ENCODE peak calls at places on chromosomes 16 and 17, in eight cellular contexts. One of them, this sample, is unnamed.

GRCh38 chr16:31093132-31093703 is 1.4 kb downstream of the VKORC1 start:
- DNase-seq in gastrocnemius medialis: no peak
- DNase-seq in mucosa of descending colon: no peak
- DNase-seq in H9: peak; percentile 69
- DNase-seq in psoas muscle: no peak
- DNase-seq in C1 segment of cervical spinal cord: peak; percentile 78
- DNase-seq in cardiac fibroblast: peak; percentile 27
- DNase-seq in lower leg skin: no peak
- DNase-seq in this sample: peak; percentile 70

GRCh38 chr17:2406271-2406902 is 5.5 kb upstream of the MNT start:
- DNase-seq in lower leg skin: peak; percentile 89
- DNase-seq in H9: no peak
- DNase-seq in C1 segment of cervical spinal cord: no peak
- DNase-seq in gastrocnemius medialis: no peak
- DNase-seq in mucosa of descending colon: peak; percentile 80
- DNase-seq in cardiac fibroblast: no peak
- DNase-seq in psoas muscle: no peak
- DNase-seq in this sample: no peak

GRCh38 chr17:66123163-66123562 is 68.8 kb downstream of the CEP112 start:
- DNase-seq in H9: peak; percentile 39
- DNase-seq in psoas muscle: no peak
- DNase-seq in mucosa of descending colon: no peak
- DNase-seq in lower leg skin: no peak
- DNase-seq in cardiac fibroblast: peak; percentile 39
- DNase-seq in C1 segment of cervical spinal cord: no peak
- DNase-seq in gastrocnemius medialis: no peak
- DNase-seq in this sample: no peak

GRCh38 chr16:12708266-12708665 is 95.4 kb downstream of the CPPED1 start:
- DNase-seq in cardiac fibroblast: no peak
- DNase-seq in gastrocnemius medialis: no peak
- DNase-seq in mucosa of descending colon: no peak
- DNase-seq in psoas muscle: no peak
- DNase-seq in H9: no peak
- DNase-seq in lower leg skin: peak; percentile 31
- DNase-seq in C1 segment of cervical spinal cord: no peak
- DNase-seq in this sample: no peak

GRCh38 chr16:12815361-12815760 is 11.7 kb upstream of the CPPED1 start:
- DNase-seq in H9: no peak
- DNase-seq in mucosa of descending colon: no peak
- DNase-seq in psoas muscle: no peak
- DNase-seq in C1 segment of cervical spinal cord: no peak
- DNase-seq in gastrocnemius medialis: no peak
- DNase-seq in cardiac fibroblast: no peak
- DNase-seq in lower leg skin: no peak
- DNase-seq in this sample: no peak

GRCh38 chr17:12398636-12399035 is 267.1 kb upstream of the MYOCD start:
- DNase-seq in C1 segment of cervical spinal cord: no peak
- DNase-seq in mucosa of descending colon: no peak
- DNase-seq in cardiac fibroblast: peak; percentile 6
- DNase-seq in lower leg skin: no peak
- DNase-seq in H9: no peak
- DNase-seq in psoas muscle: no peak
- DNase-seq in gastrocnemius medialis: no peak
- DNase-seq in this sample: no peak

GRCh38 chr17:2794116-2794803 is 2.0 kb upstream of the RAP1GAP2 start:
- DNase-seq in C1 segment of cervical spinal cord: no peak
- DNase-seq in mucosa of descending colon: no peak
- DNase-seq in cardiac fibroblast: no peak
- DNase-seq in gastrocnemius medialis: no peak
- DNase-seq in H9: no peak
- DNase-seq in lower leg skin: no peak
- DNase-seq in psoas muscle: no peak
- DNase-seq in this sample: peak; percentile 77

GRCh38 chr17:58630883-58631522 is 60.8 kb downstream of the TEX14 start:
- DNase-seq in H9: peak; percentile 92
- DNase-seq in lower leg skin: no peak
- DNase-seq in gastrocnemius medialis: peak; percentile 6
- DNase-seq in mucosa of descending colon: no peak
- DNase-seq in cardiac fibroblast: no peak
- DNase-seq in psoas muscle: no peak
- DNase-seq in C1 segment of cervical spinal cord: peak; percentile 10
- DNase-seq in this sample: no peak

GRCh38 chr16:53872248-53873221 is 168.6 kb downstream of the FTO start:
- DNase-seq in lower leg skin: no peak
- DNase-seq in C1 segment of cervical spinal cord: no peak
- DNase-seq in mucosa of descending colon: no peak
- DNase-seq in gastrocnemius medialis: no peak
- DNase-seq in H9: no peak
- DNase-seq in psoas muscle: no peak
- DNase-seq in cardiac fibroblast: peak; percentile 37
- DNase-seq in this sample: no peak

GRCh38 chr16:46918905-46919792 is 35.0 kb downstream of the GPT2 start:
- DNase-seq in lower leg skin: no peak
- DNase-seq in H9: no peak
- DNase-seq in mucosa of descending colon: no peak
- DNase-seq in gastrocnemius medialis: no peak
- DNase-seq in psoas muscle: no peak
- DNase-seq in cardiac fibroblast: no peak
- DNase-seq in C1 segment of cervical spinal cord: peak; percentile 34
- DNase-seq in this sample: no peak

GRCh38 chr17:78324391-78325075 is 35.3 kb downstream of the SOCS3 start:
- DNase-seq in lower leg skin: peak; percentile 95
- DNase-seq in psoas muscle: peak; percentile 84
- DNase-seq in cardiac fibroblast: peak; percentile 98
- DNase-seq in H9: peak; percentile 78
- DNase-seq in gastrocnemius medialis: peak; percentile 66
- DNase-seq in mucosa of descending colon: peak; percentile 67
- DNase-seq in C1 segment of cervical spinal cord: peak; percentile 71
- DNase-seq in this sample: no peak

GRCh38 chr16:72959301-72959996 is 88.5 kb downstream of the ZFHX3 start:
- DNase-seq in C1 segment of cervical spinal cord: no peak
- DNase-seq in cardiac fibroblast: no peak
- DNase-seq in psoas muscle: no peak
- DNase-seq in gastrocnemius medialis: no peak
- DNase-seq in lower leg skin: peak; percentile 81
- DNase-seq in H9: no peak
- DNase-seq in mucosa of descending colon: no peak
- DNase-seq in this sample: no peak

GRCh38 chr17:66900126-66901010 is 64.1 kb upstream of the CACNG4 start:
- DNase-seq in H9: no peak
- DNase-seq in C1 segment of cervical spinal cord: no peak
- DNase-seq in psoas muscle: no peak
- DNase-seq in lower leg skin: no peak
- DNase-seq in mucosa of descending colon: no peak
- DNase-seq in cardiac fibroblast: peak; percentile 34
- DNase-seq in gastrocnemius medialis: no peak
- DNase-seq in this sample: peak; percentile 11

GRCh38 chr16:22678311-22678710 is 135.7 kb upstream of the HS3ST2 start:
- DNase-seq in H9: peak; percentile 10
- DNase-seq in psoas muscle: no peak
- DNase-seq in mucosa of descending colon: no peak
- DNase-seq in cardiac fibroblast: no peak
- DNase-seq in lower leg skin: no peak
- DNase-seq in C1 segment of cervical spinal cord: no peak
- DNase-seq in gastrocnemius medialis: no peak
- DNase-seq in this sample: no peak

GRCh38 chr17:40522250-40522960 is 21.0 kb upstream of the TNS4 start:
- DNase-seq in mucosa of descending colon: no peak
- DNase-seq in cardiac fibroblast: peak; percentile 55
- DNase-seq in H9: no peak
- DNase-seq in gastrocnemius medialis: no peak
- DNase-seq in psoas muscle: no peak
- DNase-seq in C1 segment of cervical spinal cord: no peak
- DNase-seq in lower leg skin: peak; percentile 75
- DNase-seq in this sample: no peak

GRCh38 chr17:43943769-43944418 is 1.6 kb upstream of the PPY start:
- DNase-seq in psoas muscle: peak; percentile 83
- DNase-seq in H9: peak; percentile 95
- DNase-seq in mucosa of descending colon: peak; percentile 88
- DNase-seq in C1 segment of cervical spinal cord: peak; percentile 42
- DNase-seq in cardiac fibroblast: peak; percentile 85
- DNase-seq in gastrocnemius medialis: peak; percentile 57
- DNase-seq in lower leg skin: peak; percentile 96
- DNase-seq in this sample: peak; percentile 95

GRCh38 chr16:48317614-48318013 is 67.6 kb downstream of the SIAH1 start:
- DNase-seq in lower leg skin: no peak
- DNase-seq in mucosa of descending colon: no peak
- DNase-seq in psoas muscle: no peak
- DNase-seq in H9: no peak
- DNase-seq in gastrocnemius medialis: no peak
- DNase-seq in cardiac fibroblast: peak; percentile 65
- DNase-seq in C1 segment of cervical spinal cord: no peak
- DNase-seq in this sample: no peak

GRCh38 chr17:40452074-40452787 is 9.0 kb downstream of the IGFBP4 start:
- DNase-seq in mucosa of descending colon: no peak
- DNase-seq in lower leg skin: no peak
- DNase-seq in C1 segment of cervical spinal cord: no peak
- DNase-seq in gastrocnemius medialis: no peak
- DNase-seq in cardiac fibroblast: peak; percentile 91
- DNase-seq in psoas muscle: no peak
- DNase-seq in H9: no peak
- DNase-seq in this sample: no peak

GRCh38 chr17:9893606-9894005 is 11.5 kb downstream of the RCVRN start:
- DNase-seq in gastrocnemius medialis: no peak
- DNase-seq in mucosa of descending colon: no peak
- DNase-seq in cardiac fibroblast: peak; percentile 70
- DNase-seq in H9: no peak
- DNase-seq in psoas muscle: no peak
- DNase-seq in C1 segment of cervical spinal cord: no peak
- DNase-seq in lower leg skin: no peak
- DNase-seq in this sample: no peak

GRCh38 chr17:81480140-81480917 is 32.3 kb downstream of the ACTG1 start:
- DNase-seq in lower leg skin: no peak
- DNase-seq in cardiac fibroblast: peak; percentile 85
- DNase-seq in C1 segment of cervical spinal cord: peak; percentile 31
- DNase-seq in H9: no peak
- DNase-seq in mucosa of descending colon: no peak
- DNase-seq in psoas muscle: peak; percentile 75
- DNase-seq in gastrocnemius medialis: peak; percentile 46
- DNase-seq in this sample: no peak

GRCh38 chr16:46690281-46691178 is 1.1 kb downstream of the ORC6 start:
- DNase-seq in cardiac fibroblast: peak; percentile 53
- DNase-seq in mucosa of descending colon: peak; percentile 56
- DNase-seq in gastrocnemius medialis: no peak
- DNase-seq in C1 segment of cervical spinal cord: no peak
- DNase-seq in psoas muscle: no peak
- DNase-seq in lower leg skin: no peak
- DNase-seq in H9: no peak
- DNase-seq in this sample: peak; percentile 79

GRCh38 chr17:70208080-70208794 is 38.9 kb downstream of the KCNJ2 start:
- DNase-seq in mucosa of descending colon: no peak
- DNase-seq in gastrocnemius medialis: no peak
- DNase-seq in H9: no peak
- DNase-seq in cardiac fibroblast: no peak
- DNase-seq in psoas muscle: no peak
- DNase-seq in lower leg skin: no peak
- DNase-seq in C1 segment of cervical spinal cord: no peak
- DNase-seq in this sample: no peak

GRCh38 chr16:56424791-56425438 is 430 bp downstream of the AMFR start:
- DNase-seq in H9: peak; percentile 45
- DNase-seq in lower leg skin: peak; percentile 89
- DNase-seq in cardiac fibroblast: peak; percentile 15
- DNase-seq in psoas muscle: peak; percentile 52
- DNase-seq in gastrocnemius medialis: no peak
- DNase-seq in mucosa of descending colon: peak; percentile 73
- DNase-seq in C1 segment of cervical spinal cord: peak; percentile 74
- DNase-seq in this sample: peak; percentile 92

GRCh38 chr16:56657555-56658430 is at the start of gene MT1F:
- DNase-seq in H9: peak; percentile 96
- DNase-seq in cardiac fibroblast: peak; percentile 39
- DNase-seq in psoas muscle: peak; percentile 79
- DNase-seq in mucosa of descending colon: peak; percentile 96
- DNase-seq in C1 segment of cervical spinal cord: peak; percentile 70
- DNase-seq in lower leg skin: peak; percentile 97
- DNase-seq in gastrocnemius medialis: peak; percentile 34
- DNase-seq in this sample: peak; percentile 91

GRCh38 chr17:148757-149156 is 11.4 kb downstream of the SCGB1C2 start:
- DNase-seq in cardiac fibroblast: no peak
- DNase-seq in gastrocnemius medialis: no peak
- DNase-seq in H9: no peak
- DNase-seq in mucosa of descending colon: peak; percentile 5
- DNase-seq in lower leg skin: no peak
- DNase-seq in psoas muscle: peak; percentile 5
- DNase-seq in C1 segment of cervical spinal cord: no peak
- DNase-seq in this sample: peak; percentile 25

GRCh38 chr17:71331754-71332153 is 789.1 kb upstream of the SOX9 start:
- DNase-seq in mucosa of descending colon: no peak
- DNase-seq in gastrocnemius medialis: no peak
- DNase-seq in lower leg skin: no peak
- DNase-seq in H9: no peak
- DNase-seq in cardiac fibroblast: no peak
- DNase-seq in C1 segment of cervical spinal cord: no peak
- DNase-seq in psoas muscle: no peak
- DNase-seq in this sample: no peak

GRCh38 chr17:37068266-37068665 is 119.5 kb downstream of the AATF start:
- DNase-seq in mucosa of descending colon: no peak
- DNase-seq in C1 segment of cervical spinal cord: no peak
- DNase-seq in H9: no peak
- DNase-seq in psoas muscle: no peak
- DNase-seq in gastrocnemius medialis: peak; percentile 16
- DNase-seq in lower leg skin: peak; percentile 72
- DNase-seq in cardiac fibroblast: no peak
- DNase-seq in this sample: no peak

GRCh38 chr17:48483471-48484131 is 47.2 kb downstream of the HOXB1 start:
- DNase-seq in H9: no peak
- DNase-seq in C1 segment of cervical spinal cord: no peak
- DNase-seq in lower leg skin: no peak
- DNase-seq in mucosa of descending colon: peak; percentile 36
- DNase-seq in cardiac fibroblast: peak; percentile 83
- DNase-seq in gastrocnemius medialis: no peak
- DNase-seq in psoas muscle: peak; percentile 44
- DNase-seq in this sample: no peak

GRCh38 chr17:43832168-43832975 is 574 bp downstream of the MPP3 start:
- DNase-seq in H9: no peak
- DNase-seq in lower leg skin: peak; percentile 92
- DNase-seq in mucosa of descending colon: peak; percentile 76
- DNase-seq in C1 segment of cervical spinal cord: peak; percentile 50
- DNase-seq in psoas muscle: peak; percentile 62
- DNase-seq in cardiac fibroblast: peak; percentile 55
- DNase-seq in gastrocnemius medialis: no peak
- DNase-seq in this sample: peak; percentile 72

GRCh38 chr17:55661963-55662834 is 60.5 kb downstream of the TMEM100 start:
- DNase-seq in gastrocnemius medialis: no peak
- DNase-seq in lower leg skin: no peak
- DNase-seq in C1 segment of cervical spinal cord: no peak
- DNase-seq in cardiac fibroblast: no peak
- DNase-seq in mucosa of descending colon: no peak
- DNase-seq in H9: no peak
- DNase-seq in psoas muscle: no peak
- DNase-seq in this sample: no peak

GRCh38 chr17:56779306-56779705 is 54.4 kb downstream of the C17orf67 start:
- DNase-seq in lower leg skin: peak; percentile 60
- DNase-seq in H9: no peak
- DNase-seq in gastrocnemius medialis: no peak
- DNase-seq in mucosa of descending colon: no peak
- DNase-seq in cardiac fibroblast: no peak
- DNase-seq in C1 segment of cervical spinal cord: no peak
- DNase-seq in psoas muscle: no peak
- DNase-seq in this sample: no peak

GRCh38 chr17:549197-550040 is 165.2 kb downstream of the VPS53 start:
- DNase-seq in gastrocnemius medialis: no peak
- DNase-seq in H9: no peak
- DNase-seq in C1 segment of cervical spinal cord: no peak
- DNase-seq in cardiac fibroblast: peak; percentile 65
- DNase-seq in mucosa of descending colon: no peak
- DNase-seq in lower leg skin: no peak
- DNase-seq in psoas muscle: no peak
- DNase-seq in this sample: no peak